ENCODE peak calls at places on chromosomes 16 and 17, in six cellular contexts. One of them, this sample, is unnamed.

GRCh38 chr16:50065624-50066481 is at the start of gene HEATR3:
- DNase-seq in astrocyte of the spinal cord: peak; percentile 96
- DNase-seq in posterior vena cava: peak; percentile 98
- DNase-seq in activated CD8-positive, alpha-beta T cell treated with anti-CD3 and anti-CD28 coated beads, Interleukin-2, amount 10 ng/mL, durations not matched to agents 7 days and 5 days: peak; percentile 95
- DNase-seq in astrocyte of the cerebellum: peak; percentile 80
- DNase-seq in ACHN: peak; percentile 95
- DNase-seq in this sample: peak; percentile 95

GRCh38 chr17:36610472-36610871 is 9.1 kb downstream of the MRM1 start:
- DNase-seq in astrocyte of the spinal cord: no peak
- DNase-seq in posterior vena cava: no peak
- DNase-seq in activated CD8-positive, alpha-beta T cell treated with anti-CD3 and anti-CD28 coated beads, Interleukin-2, amount 10 ng/mL, durations not matched to agents 7 days and 5 days: no peak
- DNase-seq in astrocyte of the cerebellum: no peak
- DNase-seq in ACHN: no peak
- DNase-seq in this sample: no peak

GRCh38 chr17:28570716-28571254 is 539 bp downstream of the PIGS start:
- DNase-seq in astrocyte of the spinal cord: no peak
- DNase-seq in posterior vena cava: no peak
- DNase-seq in activated CD8-positive, alpha-beta T cell treated with anti-CD3 and anti-CD28 coated beads, Interleukin-2, amount 10 ng/mL, durations not matched to agents 7 days and 5 days: peak; percentile 67
- DNase-seq in astrocyte of the cerebellum: no peak
- DNase-seq in ACHN: peak; percentile 12
- DNase-seq in this sample: peak; percentile 73

GRCh38 chr17:80869476-80869875 is 122.2 kb upstream of the CHMP6 start:
- DNase-seq in astrocyte of the spinal cord: no peak
- DNase-seq in posterior vena cava: peak; percentile 46
- DNase-seq in activated CD8-positive, alpha-beta T cell treated with anti-CD3 and anti-CD28 coated beads, Interleukin-2, amount 10 ng/mL, durations not matched to agents 7 days and 5 days: no peak
- DNase-seq in astrocyte of the cerebellum: no peak
- DNase-seq in ACHN: no peak
- DNase-seq in this sample: peak; percentile 8

GRCh38 chr17:68435876-68436842 is 21.1 kb downstream of the WIPI1 start:
- DNase-seq in astrocyte of the spinal cord: peak; percentile 71
- DNase-seq in posterior vena cava: no peak
- DNase-seq in activated CD8-positive, alpha-beta T cell treated with anti-CD3 and anti-CD28 coated beads, Interleukin-2, amount 10 ng/mL, durations not matched to agents 7 days and 5 days: peak; percentile 92
- DNase-seq in astrocyte of the cerebellum: peak; percentile 71
- DNase-seq in ACHN: peak; percentile 72
- DNase-seq in this sample: peak; percentile 84

GRCh38 chr17:67082110-67082509 is 37.8 kb downstream of the CACNG1 start:
- DNase-seq in astrocyte of the spinal cord: no peak
- DNase-seq in posterior vena cava: no peak
- DNase-seq in activated CD8-positive, alpha-beta T cell treated with anti-CD3 and anti-CD28 coated beads, Interleukin-2, amount 10 ng/mL, durations not matched to agents 7 days and 5 days: no peak
- DNase-seq in astrocyte of the cerebellum: no peak
- DNase-seq in ACHN: no peak
- DNase-seq in this sample: no peak

GRCh38 chr17:44308865-44309264 is 464 bp downstream of the RUNDC3A start:
- DNase-seq in astrocyte of the spinal cord: no peak
- DNase-seq in posterior vena cava: no peak
- DNase-seq in activated CD8-positive, alpha-beta T cell treated with anti-CD3 and anti-CD28 coated beads, Interleukin-2, amount 10 ng/mL, durations not matched to agents 7 days and 5 days: no peak
- DNase-seq in astrocyte of the cerebellum: no peak
- DNase-seq in ACHN: no peak
- DNase-seq in this sample: no peak

GRCh38 chr17:68199837-68200688 is 47.8 kb upstream of the AMZ2 start:
- DNase-seq in astrocyte of the spinal cord: no peak
- DNase-seq in posterior vena cava: no peak
- DNase-seq in activated CD8-positive, alpha-beta T cell treated with anti-CD3 and anti-CD28 coated beads, Interleukin-2, amount 10 ng/mL, durations not matched to agents 7 days and 5 days: peak; percentile 30
- DNase-seq in astrocyte of the cerebellum: no peak
- DNase-seq in ACHN: no peak
- DNase-seq in this sample: no peak

GRCh38 chr17:28177351-28177750 is 134.9 kb downstream of the NLK start:
- DNase-seq in astrocyte of the spinal cord: no peak
- DNase-seq in posterior vena cava: no peak
- DNase-seq in activated CD8-positive, alpha-beta T cell treated with anti-CD3 and anti-CD28 coated beads, Interleukin-2, amount 10 ng/mL, durations not matched to agents 7 days and 5 days: no peak
- DNase-seq in astrocyte of the cerebellum: no peak
- DNase-seq in ACHN: no peak
- DNase-seq in this sample: no peak

GRCh38 chr17:64107517-64108235 is 22.3 kb downstream of the ERN1 start:
- DNase-seq in astrocyte of the spinal cord: peak; percentile 32
- DNase-seq in posterior vena cava: no peak
- DNase-seq in activated CD8-positive, alpha-beta T cell treated with anti-CD3 and anti-CD28 coated beads, Interleukin-2, amount 10 ng/mL, durations not matched to agents 7 days and 5 days: no peak
- DNase-seq in astrocyte of the cerebellum: no peak
- DNase-seq in ACHN: no peak
- DNase-seq in this sample: no peak

GRCh38 chr16:72404299-72404698 is 232.3 kb upstream of the PMFBP1 start:
- DNase-seq in astrocyte of the spinal cord: peak; percentile 35
- DNase-seq in posterior vena cava: no peak
- DNase-seq in activated CD8-positive, alpha-beta T cell treated with anti-CD3 and anti-CD28 coated beads, Interleukin-2, amount 10 ng/mL, durations not matched to agents 7 days and 5 days: no peak
- DNase-seq in astrocyte of the cerebellum: no peak
- DNase-seq in ACHN: no peak
- DNase-seq in this sample: no peak

GRCh38 chr16:57392694-57393093 is 11.9 kb upstream of the CCL17 start:
- DNase-seq in astrocyte of the spinal cord: no peak
- DNase-seq in posterior vena cava: no peak
- DNase-seq in activated CD8-positive, alpha-beta T cell treated with anti-CD3 and anti-CD28 coated beads, Interleukin-2, amount 10 ng/mL, durations not matched to agents 7 days and 5 days: no peak
- DNase-seq in astrocyte of the cerebellum: no peak
- DNase-seq in ACHN: no peak
- DNase-seq in this sample: no peak

GRCh38 chr16:71383054-71383773 is 24.7 kb downstream of the CALB2 start:
- DNase-seq in astrocyte of the spinal cord: no peak
- DNase-seq in posterior vena cava: peak; percentile 36
- DNase-seq in activated CD8-positive, alpha-beta T cell treated with anti-CD3 and anti-CD28 coated beads, Interleukin-2, amount 10 ng/mL, durations not matched to agents 7 days and 5 days: peak; percentile 27
- DNase-seq in astrocyte of the cerebellum: no peak
- DNase-seq in ACHN: no peak
- DNase-seq in this sample: no peak

GRCh38 chr16:31351937-31352315 is 3.0 kb upstream of the ITGAX start:
- DNase-seq in astrocyte of the spinal cord: no peak
- DNase-seq in posterior vena cava: no peak
- DNase-seq in activated CD8-positive, alpha-beta T cell treated with anti-CD3 and anti-CD28 coated beads, Interleukin-2, amount 10 ng/mL, durations not matched to agents 7 days and 5 days: peak; percentile 32
- DNase-seq in astrocyte of the cerebellum: no peak
- DNase-seq in ACHN: no peak
- DNase-seq in this sample: peak; percentile 40

GRCh38 chr16:4700380-4700996 is 7.1 kb downstream of the NUDT16L1 start:
- DNase-seq in astrocyte of the spinal cord: no peak
- DNase-seq in posterior vena cava: no peak
- DNase-seq in activated CD8-positive, alpha-beta T cell treated with anti-CD3 and anti-CD28 coated beads, Interleukin-2, amount 10 ng/mL, durations not matched to agents 7 days and 5 days: peak; percentile 78
- DNase-seq in astrocyte of the cerebellum: no peak
- DNase-seq in ACHN: no peak
- DNase-seq in this sample: no peak

GRCh38 chr16:48408688-48409087 is 23.5 kb upstream of the SIAH1 start:
- DNase-seq in astrocyte of the spinal cord: peak; percentile 78
- DNase-seq in posterior vena cava: peak; percentile 82
- DNase-seq in activated CD8-positive, alpha-beta T cell treated with anti-CD3 and anti-CD28 coated beads, Interleukin-2, amount 10 ng/mL, durations not matched to agents 7 days and 5 days: no peak
- DNase-seq in astrocyte of the cerebellum: peak; percentile 50
- DNase-seq in ACHN: peak; percentile 29
- DNase-seq in this sample: peak; percentile 69

GRCh38 chr17:30913955-30914354 is 7.8 kb upstream of the ADAP2 start:
- DNase-seq in astrocyte of the spinal cord: no peak
- DNase-seq in posterior vena cava: no peak
- DNase-seq in activated CD8-positive, alpha-beta T cell treated with anti-CD3 and anti-CD28 coated beads, Interleukin-2, amount 10 ng/mL, durations not matched to agents 7 days and 5 days: no peak
- DNase-seq in astrocyte of the cerebellum: no peak
- DNase-seq in ACHN: no peak
- DNase-seq in this sample: no peak

GRCh38 chr17:44970136-44970737 is 2.1 kb upstream of the C1QL1 start:
- DNase-seq in astrocyte of the spinal cord: peak; percentile 9
- DNase-seq in posterior vena cava: no peak
- DNase-seq in activated CD8-positive, alpha-beta T cell treated with anti-CD3 and anti-CD28 coated beads, Interleukin-2, amount 10 ng/mL, durations not matched to agents 7 days and 5 days: no peak
- DNase-seq in astrocyte of the cerebellum: no peak
- DNase-seq in ACHN: peak; percentile 85
- DNase-seq in this sample: peak; percentile 89

GRCh38 chr17:5078106-5079028 is at the start of gene ZFP3:
- DNase-seq in astrocyte of the spinal cord: peak; percentile 82
- DNase-seq in posterior vena cava: peak; percentile 96
- DNase-seq in activated CD8-positive, alpha-beta T cell treated with anti-CD3 and anti-CD28 coated beads, Interleukin-2, amount 10 ng/mL, durations not matched to agents 7 days and 5 days: peak; percentile 83
- DNase-seq in astrocyte of the cerebellum: peak; percentile 26
- DNase-seq in ACHN: no peak
- DNase-seq in this sample: peak; percentile 91

GRCh38 chr17:795721-796120 is 13.6 kb downstream of the MRM3 start:
- DNase-seq in astrocyte of the spinal cord: no peak
- DNase-seq in posterior vena cava: no peak
- DNase-seq in activated CD8-positive, alpha-beta T cell treated with anti-CD3 and anti-CD28 coated beads, Interleukin-2, amount 10 ng/mL, durations not matched to agents 7 days and 5 days: no peak
- DNase-seq in astrocyte of the cerebellum: no peak
- DNase-seq in ACHN: no peak
- DNase-seq in this sample: no peak

GRCh38 chr17:38733315-38734234 is 3.4 kb downstream of the CISD3 start:
- DNase-seq in astrocyte of the spinal cord: no peak
- DNase-seq in posterior vena cava: no peak
- DNase-seq in activated CD8-positive, alpha-beta T cell treated with anti-CD3 and anti-CD28 coated beads, Interleukin-2, amount 10 ng/mL, durations not matched to agents 7 days and 5 days: peak; percentile 56
- DNase-seq in astrocyte of the cerebellum: no peak
- DNase-seq in ACHN: peak; percentile 37
- DNase-seq in this sample: no peak

GRCh38 chr16:71723537-71724319 is 773 bp downstream of the PHLPP2 start:
- DNase-seq in astrocyte of the spinal cord: peak; percentile 47
- DNase-seq in posterior vena cava: peak; percentile 91
- DNase-seq in activated CD8-positive, alpha-beta T cell treated with anti-CD3 and anti-CD28 coated beads, Interleukin-2, amount 10 ng/mL, durations not matched to agents 7 days and 5 days: peak; percentile 78
- DNase-seq in astrocyte of the cerebellum: peak; percentile 4
- DNase-seq in ACHN: peak; percentile 81
- DNase-seq in this sample: peak; percentile 87

GRCh38 chr16:28057949-28058348 is 5.6 kb downstream of the GSG1L start:
- DNase-seq in astrocyte of the spinal cord: no peak
- DNase-seq in posterior vena cava: peak; percentile 75
- DNase-seq in activated CD8-positive, alpha-beta T cell treated with anti-CD3 and anti-CD28 coated beads, Interleukin-2, amount 10 ng/mL, durations not matched to agents 7 days and 5 days: no peak
- DNase-seq in astrocyte of the cerebellum: no peak
- DNase-seq in ACHN: no peak
- DNase-seq in this sample: no peak

GRCh38 chr16:11297492-11298142 is 16.5 kb upstream of the PRM1 start:
- DNase-seq in astrocyte of the spinal cord: peak; percentile 73
- DNase-seq in posterior vena cava: peak; percentile 86
- DNase-seq in activated CD8-positive, alpha-beta T cell treated with anti-CD3 and anti-CD28 coated beads, Interleukin-2, amount 10 ng/mL, durations not matched to agents 7 days and 5 days: peak; percentile 86
- DNase-seq in astrocyte of the cerebellum: no peak
- DNase-seq in ACHN: peak; percentile 87
- DNase-seq in this sample: peak; percentile 90

GRCh38 chr17:71709974-71710373 is 410.8 kb upstream of the SOX9 start:
- DNase-seq in astrocyte of the spinal cord: peak; percentile 14
- DNase-seq in posterior vena cava: no peak
- DNase-seq in activated CD8-positive, alpha-beta T cell treated with anti-CD3 and anti-CD28 coated beads, Interleukin-2, amount 10 ng/mL, durations not matched to agents 7 days and 5 days: no peak
- DNase-seq in astrocyte of the cerebellum: peak; percentile 45
- DNase-seq in ACHN: no peak
- DNase-seq in this sample: no peak

GRCh38 chr16:71610936-71611871 is 14.8 kb upstream of the MARVELD3 start:
- DNase-seq in astrocyte of the spinal cord: peak; percentile 47
- DNase-seq in posterior vena cava: peak; percentile 86
- DNase-seq in activated CD8-positive, alpha-beta T cell treated with anti-CD3 and anti-CD28 coated beads, Interleukin-2, amount 10 ng/mL, durations not matched to agents 7 days and 5 days: peak; percentile 83
- DNase-seq in astrocyte of the cerebellum: no peak
- DNase-seq in ACHN: peak; percentile 71
- DNase-seq in this sample: no peak

GRCh38 chr16:29943846-29944669 is 17.8 kb upstream of the TMEM219 start:
- DNase-seq in astrocyte of the spinal cord: peak; percentile 98
- DNase-seq in posterior vena cava: peak; percentile 83
- DNase-seq in activated CD8-positive, alpha-beta T cell treated with anti-CD3 and anti-CD28 coated beads, Interleukin-2, amount 10 ng/mL, durations not matched to agents 7 days and 5 days: no peak
- DNase-seq in astrocyte of the cerebellum: peak; percentile 93
- DNase-seq in ACHN: peak; percentile 100
- DNase-seq in this sample: peak; percentile 72